ENCODE peak calls at places on chromosomes 6 and 20, in eight cellular contexts. X is upper lobe of right lung; L is osteoblast; J is Karpas-422; G is CD4-positive, alpha-beta memory T cell; Q is PC-3; Z is Panc1; B is heart left ventricle. F is an unnamed sample. For H3K27me3, the result is how much of the 10 kb centered on the place peaks cover.

GRCh38 chr6:97765480-97765879 is 482.5 kb upstream of the MMS22L start:
- DNase-seq in L (no peak), G (no peak), J (no peak), X (no peak), B (no peak), Z (no peak), Q (peak), F (no peak)

GRCh38 chr6:11370191-11371018 is 137.9 kb upstream of the NEDD9 start:
- DNase-seq in L (no peak), J (no peak), X (no peak), B (peak), G (no peak), Z (no peak), Q (no peak), F (peak)

GRCh38 chr6:44078795-44079671 is 48.2 kb downstream of the MRPL14 start:
- DNase-seq in J (peak), G (peak), B (peak), Q (peak), L (peak), X (no peak), Z (no peak), F (peak)

GRCh38 chr6:143965503-143966171 is 42.4 kb downstream of the PLAGL1 start:
- DNase-seq in L (peak), X (no peak), J (no peak), B (no peak), Q (peak), Z (no peak), G (no peak), F (peak)

GRCh38 chr6:25756382-25757354 is 2.1 kb downstream of the SLC17A4 start:
- DNase-seq in L (no peak), B (no peak), X (no peak), Q (no peak), G (no peak), Z (no peak), J (no peak), F (no peak)

GRCh38 chr20:13441388-13441787 is 197.3 kb downstream of the TASP1 start:
- DNase-seq in B (no peak), Z (no peak), G (no peak), Q (no peak), X (no peak), J (no peak), L (no peak), F (no peak)

GRCh38 chr20:26167499-26167898 is 470.8 kb upstream of the ZNF337 start:
- DNase-seq in Z (no peak), X (no peak), J (no peak), L (no peak), B (no peak), Q (peak), G (no peak), F (peak)

GRCh38 chr6:125314019-125314581 is 12.3 kb upstream of the HDDC2 start:
- DNase-seq in J (peak), Q (peak), X (no peak), L (no peak), G (peak), Z (peak), B (peak), F (peak)

GRCh38 chr6:19851273-19852089 is 14.3 kb downstream of the ID4 start:
- DNase-seq in B (no peak), Z (peak), J (peak), Q (peak), G (no peak), L (peak), X (no peak), F (peak)

GRCh38 chr6:106102034-106102433 is 15.9 kb downstream of the PRDM1 start:
- DNase-seq in X (no peak), G (no peak), Q (no peak), B (no peak), Z (no peak), J (no peak), L (no peak), F (no peak)
- H3K4me3 ChIP-seq in X (peak), G (peak), Q (no peak), B (no peak), Z (no peak), J (no peak), L (no peak), F (no peak)

GRCh38 chr20:37567671-37568588 is 40.3 kb upstream of the BLCAP start:
- DNase-seq in L (peak), G (no peak), Q (peak), J (no peak), B (no peak), Z (no peak), X (no peak), F (peak)
- H3K27me3 ChIP-seq in L (half or more), G (under half), Q (under half), J (under half), B (under half), Z (under half), X (half or more), F (under half)

GRCh38 chr6:111129003-111129402 is 41.7 kb downstream of the SLC16A10 start:
- DNase-seq in J (no peak), Q (no peak), Z (no peak), B (peak), G (no peak), X (no peak), L (no peak), F (no peak)
- H3K27ac ChIP-seq in J (no peak), Q (no peak), Z (no peak), B (peak), G (no peak), X (no peak), L (no peak), F (no peak)

DNA sequence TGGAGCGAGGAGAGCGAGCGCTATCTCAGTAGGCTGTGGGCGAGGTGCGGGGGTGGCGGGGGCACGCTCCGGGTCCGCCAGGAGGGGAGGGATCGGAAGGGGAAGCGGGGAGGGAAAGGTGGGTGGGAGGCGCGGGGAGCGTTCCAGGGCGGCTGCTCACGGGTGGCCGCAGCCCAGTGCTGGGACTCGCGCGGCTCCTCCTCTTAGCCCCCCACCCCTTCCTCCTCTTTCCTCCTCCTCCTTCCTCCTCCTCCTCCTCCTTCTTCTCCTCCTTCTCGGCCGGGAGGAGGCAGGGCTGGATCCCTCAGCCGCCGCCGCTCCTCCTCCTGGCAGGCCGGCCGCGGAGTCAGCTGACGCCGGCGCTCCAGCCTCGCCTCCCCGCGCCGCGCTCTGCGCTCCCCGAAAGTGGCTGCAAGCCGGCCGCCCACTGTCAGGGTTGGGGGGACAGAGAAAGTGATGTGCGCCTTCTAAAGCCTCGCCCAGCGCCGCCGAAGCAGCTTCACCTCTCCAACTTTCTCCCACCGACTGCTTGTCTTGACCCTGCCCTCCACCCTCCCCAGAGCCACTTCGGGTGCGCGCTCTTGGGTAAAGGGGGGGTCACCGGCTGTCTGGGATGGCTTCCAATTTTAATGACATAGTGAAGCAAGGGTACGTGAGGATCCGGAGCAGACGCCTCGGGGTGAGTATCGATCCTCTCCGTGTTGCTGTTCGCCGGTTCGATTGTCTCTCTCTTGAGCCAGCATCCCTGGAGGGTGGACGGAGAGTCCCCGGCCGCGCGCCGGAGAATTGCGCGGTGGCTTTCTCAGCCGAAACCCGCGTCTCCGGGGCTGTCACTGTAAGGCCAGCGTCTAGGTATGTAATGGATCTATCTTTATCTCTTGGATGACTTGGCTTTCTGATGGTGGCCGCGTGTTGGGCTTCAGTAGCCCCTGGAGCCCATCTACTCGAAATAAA is at the start of gene DOK5:
- DNase-seq in Z (no peak), L (no peak), X (no peak), B (peak), Q (no peak), G (no peak), J (no peak), F (peak)
- H3K4me3 ChIP-seq in Z (peak), L (peak), X (peak), B (peak), Q (no peak), G (no peak), J (no peak), F (peak)

DNA sequence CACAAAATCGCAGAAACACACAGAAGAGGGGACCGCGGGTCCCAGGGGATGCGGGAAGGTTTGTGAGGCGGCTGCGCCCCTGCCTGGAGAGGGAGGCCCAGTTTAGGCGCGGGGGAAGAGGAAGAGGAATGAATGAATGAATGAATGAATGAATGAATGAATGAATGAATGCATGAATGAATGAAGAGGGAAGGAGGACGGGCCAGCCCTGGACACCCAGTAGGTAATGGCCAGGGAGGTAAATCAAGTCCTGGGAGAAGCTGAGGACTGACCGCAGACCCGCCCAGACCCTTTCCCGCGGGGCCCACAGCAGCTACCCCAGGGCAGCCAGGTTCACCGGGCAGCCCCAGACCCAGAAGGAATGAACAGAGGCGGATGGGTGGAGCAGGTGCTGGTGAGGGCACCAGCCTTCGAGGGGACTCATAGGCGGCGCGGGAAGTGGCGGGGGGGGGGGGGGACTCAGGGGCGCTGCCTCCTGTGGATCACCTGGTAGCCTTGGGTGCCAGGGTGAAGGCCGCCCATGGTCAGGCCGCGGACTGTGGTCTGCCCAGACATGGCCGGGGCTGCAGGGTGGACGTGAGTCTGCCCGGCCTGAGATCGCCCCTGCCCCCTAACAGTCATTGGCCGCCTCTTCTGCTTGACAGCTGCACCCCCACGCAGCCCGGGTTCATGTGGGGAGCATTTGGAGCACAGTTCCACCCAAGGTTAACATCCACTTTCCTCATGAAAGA is 192.0 kb upstream of the PDE10A start:
- DNase-seq in Q (no peak), J (no peak), B (no peak), X (no peak), Z (no peak), L (no peak), G (no peak), F (no peak)
- H3K27me3 ChIP-seq in Q (under half), J (under half), B (half or more), X (under half), Z (under half), L (under half), G (under half), F (half or more)

DNA sequence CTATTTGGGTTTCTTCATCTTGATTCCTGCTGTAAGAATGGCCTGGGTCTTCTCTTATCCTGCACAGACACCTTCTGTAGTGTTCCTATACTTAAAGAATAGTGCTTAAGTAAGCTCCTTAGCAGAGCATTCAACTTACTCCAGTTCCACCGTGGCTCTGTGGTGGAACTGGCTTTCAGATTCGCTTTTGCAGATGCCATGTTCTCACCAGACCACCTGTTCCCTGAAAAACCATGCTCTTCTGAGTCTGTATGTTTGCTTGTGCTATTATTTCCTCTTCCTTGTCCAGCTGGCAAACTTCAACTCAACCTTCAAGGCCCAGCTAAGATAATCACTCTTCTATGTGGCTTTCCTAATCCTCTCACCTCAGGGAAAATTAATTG is 4.9 kb downstream of the ELMO2 start:
- DNase-seq in B (no peak), X (no peak), J (no peak), L (peak), Q (no peak), Z (no peak), G (no peak), F (no peak)
- H3K27ac ChIP-seq in B (peak), X (peak), J (peak), L (peak), Q (no peak), Z (no peak), G (peak), F (no peak)

GRCh38 chr20:10436053-10436699 is 1.1 kb downstream of the SLX4IP start:
- DNase-seq in B (no peak), J (no peak), Q (no peak), G (no peak), Z (no peak), X (no peak), L (no peak), F (no peak)
- H3K4me3 ChIP-seq in B (no peak), J (peak), Q (peak), G (no peak), Z (peak), X (no peak), L (no peak), F (peak)

F was measured in cardiac muscle cell.